ENCODE peak calls at places on chromosome 16, in five cellular contexts. I is IMR-90, M is fibroblast of villous mesenchyme, U is breast epithelium, F is upper lobe of right lung. L is an unnamed sample.

GRCh38 chr16:63005356-63005755 is 969.1 kb upstream of the CDH8 start:
- DNase-seq in I (no peak), M (no peak), U (no peak), F (no peak), L (no peak)

GRCh38 chr16:67043420-67043819 is 14.5 kb downstream of the CBFB start:
- DNase-seq in I (no peak), M (no peak), U (no peak), F (no peak), L (no peak)

GRCh38 chr16:30185141-30185682 is 1.8 kb downstream of the CORO1A start:
- DNase-seq in I (no peak), M (no peak), U (no peak), F (peak), L (no peak)

GRCh38 chr16:46972429-46972970 is 974 bp downstream of the DNAJA2 start:
- DNase-seq in I (peak), M (peak), U (no peak), F (no peak), L (peak)

GRCh38 chr16:22386976-22387375 is 12.6 kb upstream of the CDR2 start:
- DNase-seq in I (peak), M (peak), U (no peak), F (no peak), L (peak)

GRCh38 chr16:30353438-30354129 is 1.5 kb downstream of the CD2BP2 start:
- DNase-seq in I (no peak), M (no peak), U (peak), F (no peak), L (no peak)

GRCh38 chr16:10026593-10026992 is 155.6 kb downstream of the GRIN2A start:
- DNase-seq in I (no peak), M (no peak), U (no peak), F (no peak), L (no peak)

GRCh38 chr16:85327731-85328664 is 215.7 kb upstream of the CIBAR2 start:
- DNase-seq in I (no peak), M (no peak), U (no peak), F (peak), L (no peak)

GRCh38 chr16:16157166-16157565 is 66.1 kb downstream of the ABCC6 start:
- DNase-seq in I (no peak), M (no peak), U (no peak), F (no peak), L (no peak)

GRCh38 chr16:66441586-66442375 is 14.7 kb downstream of the BEAN1 start:
- DNase-seq in I (peak), M (no peak), U (no peak), F (no peak), L (peak)

GRCh38 chr16:69186642-69187386 is at the start of gene SNTB2:
- DNase-seq in I (peak), M (peak), U (peak), F (peak), L (peak)

GRCh38 chr16:30922960-30923535 is 324 bp upstream of the FBXL19 start:
- DNase-seq in I (peak), M (peak), U (peak), F (peak), L (peak)

GRCh38 chr16:4535627-4536108 is 2.9 kb downstream of the CDIP1 start:
- DNase-seq in I (no peak), M (no peak), U (no peak), F (peak), L (no peak)

GRCh38 chr16:764848-765487 is 4.4 kb downstream of the MSLN start:
- DNase-seq in I (no peak), M (no peak), U (no peak), F (peak), L (no peak)

GRCh38 chr16:84007520-84007919 is 35.1 kb downstream of the SLC38A8 start:
- DNase-seq in I (no peak), M (no peak), U (no peak), F (no peak), L (no peak)

GRCh38 chr16:84003001-84003400 is 35.0 kb downstream of the NECAB2 start:
- DNase-seq in I (no peak), M (no peak), U (no peak), F (no peak), L (no peak)

GRCh38 chr16:84004442-84004841 is 36.4 kb downstream of the NECAB2 start:
- DNase-seq in I (no peak), M (no peak), U (no peak), F (no peak), L (no peak)

GRCh38 chr16:84007946-84008345 is 34.6 kb downstream of the SLC38A8 start:
- DNase-seq in I (no peak), M (no peak), U (no peak), F (no peak), L (no peak)

DNA sequence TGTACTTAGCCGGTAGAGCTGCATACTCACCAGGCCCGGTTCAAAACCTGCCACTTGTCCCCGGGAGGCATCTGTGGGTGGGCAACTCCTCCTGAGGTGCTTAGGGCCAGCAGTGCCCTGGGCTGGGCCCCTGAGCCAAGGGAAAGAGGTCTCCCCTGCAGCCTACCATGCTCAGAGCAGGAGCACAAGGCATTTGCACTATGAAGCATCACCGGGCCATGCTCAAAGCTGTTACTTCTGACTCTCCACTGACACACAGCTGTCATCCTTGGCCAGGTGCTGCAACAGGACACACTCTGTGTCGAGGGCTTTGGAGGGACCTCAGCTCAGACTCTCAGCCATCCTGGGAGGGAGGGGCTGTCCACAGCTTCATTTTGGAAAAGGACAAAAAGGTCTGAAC is 37.2 kb downstream of the SLC38A8 start:
- DNase-seq in I (no peak), M (no peak), U (no peak), F (no peak), L (no peak)
- TF ChIP-seq CTCF in I (no peak), M (no peak), U (no peak), F (no peak), L (no peak)

DNA sequence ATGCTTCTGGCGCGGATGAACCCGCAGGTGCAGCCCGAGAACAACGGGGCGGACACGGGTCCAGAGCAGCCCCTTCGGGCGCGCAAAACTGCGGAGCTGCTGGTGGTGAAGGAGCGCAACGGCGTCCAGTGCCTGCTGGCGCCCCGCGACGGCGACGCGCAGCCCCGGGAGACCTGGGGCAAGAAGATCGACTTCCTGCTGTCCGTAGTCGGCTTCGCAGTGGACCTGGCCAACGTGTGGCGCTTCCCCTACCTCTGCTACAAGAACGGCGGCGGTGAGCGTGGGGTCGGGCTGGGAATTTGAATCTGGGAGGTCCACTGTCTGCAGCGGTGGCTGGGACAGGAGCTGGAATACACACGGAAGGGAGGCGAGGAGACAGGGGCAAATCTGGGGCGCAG is 906 bp downstream of the SLC6A2 start:
- DNase-seq in I (no peak), M (no peak), U (no peak), F (no peak), L (no peak)
- H3K4me3 ChIP-seq in I (no peak), M (no peak), U (peak), F (no peak), L (no peak)

DNA sequence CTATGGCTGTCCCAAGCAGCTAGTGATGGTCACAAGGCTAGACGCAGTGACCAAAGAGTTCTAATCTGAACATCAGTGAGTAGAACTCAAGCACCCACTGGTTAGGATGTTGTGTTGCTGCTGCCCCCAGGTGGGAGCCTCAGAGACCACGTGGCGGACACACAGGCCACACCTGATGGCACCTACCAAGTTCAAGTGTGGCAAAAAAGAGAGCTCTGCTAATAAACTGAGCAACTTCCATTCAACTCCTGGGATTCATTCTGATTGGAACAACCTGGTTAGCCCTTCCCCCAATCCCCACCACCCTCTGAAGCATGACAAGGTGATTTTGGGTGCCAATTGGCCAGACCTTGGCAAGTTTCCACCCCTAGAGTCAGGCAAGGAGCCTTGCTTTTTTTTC is 3.5 kb upstream of the LCMT1 start:
- DNase-seq in I (no peak), M (no peak), U (no peak), F (no peak), L (no peak)
- TF ChIP-seq CTCF in I (no peak), M (no peak), U (no peak), F (no peak), L (no peak)

DNA sequence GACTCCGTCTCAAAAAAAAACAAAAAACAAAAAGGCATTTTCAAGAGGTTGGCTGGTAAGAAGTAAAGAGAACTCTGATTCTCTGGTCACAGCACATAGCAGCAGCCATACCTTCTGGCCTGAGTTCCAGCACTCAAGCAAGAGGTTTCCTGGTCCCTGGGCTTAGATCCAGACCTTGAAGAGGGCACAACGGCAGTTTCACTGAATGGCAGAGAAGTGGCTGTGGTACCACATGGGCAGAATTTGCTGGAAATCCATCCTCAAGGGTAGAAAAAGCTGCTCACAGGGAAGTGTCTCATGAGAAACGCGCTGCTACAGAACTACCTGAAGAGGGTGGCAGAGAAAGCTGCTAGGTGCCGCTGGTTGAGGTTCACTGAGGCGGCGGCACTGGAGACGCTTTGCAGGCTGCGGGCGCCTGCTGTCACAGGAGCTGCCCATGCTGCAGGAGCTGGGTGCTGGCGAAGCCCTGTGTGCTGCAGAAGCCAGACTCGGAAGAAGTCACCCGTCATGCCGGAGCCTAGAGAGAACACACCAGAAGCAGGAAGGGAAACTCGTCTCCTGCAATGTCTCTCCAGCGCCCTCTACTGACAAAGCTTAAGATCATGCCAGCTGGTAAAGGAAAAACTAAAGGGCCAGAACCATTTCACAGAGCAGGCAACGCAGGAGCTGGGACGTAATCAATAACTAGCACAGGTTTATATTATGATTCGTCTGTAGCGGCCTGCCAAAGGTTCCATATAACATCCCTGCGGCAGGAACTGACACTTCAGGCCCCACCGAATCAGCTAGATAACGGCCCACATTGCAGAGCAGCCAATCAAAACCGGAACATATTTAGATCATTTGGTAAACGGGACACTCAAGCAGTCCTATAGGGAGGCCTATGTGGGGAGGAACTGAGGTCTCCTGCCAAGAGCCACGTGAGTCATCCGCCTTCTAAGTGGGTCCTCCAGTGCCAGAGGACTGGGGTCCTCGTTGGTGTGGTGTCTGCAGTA is 5.4 kb upstream of the ZNF213 start:
- DNase-seq in I (peak), M (peak), U (no peak), F (peak), L (peak)
- H3K4me3 ChIP-seq in I (peak), M (peak), U (peak), F (peak), L (peak)

L was measured in cardiac fibroblast.